ENCODE peak calls at places on chromosomes 16 and 17, in five cellular contexts. One of them, this sample, is unnamed. For H3K9me3, the result is how much of the 10 kb centered on the place peaks cover.

GRCh38 chr16:50991436-50991835 is 159.6 kb downstream of the SALL1 start:
- DNase-seq in neural progenitor cell: no peak
- DNase-seq in tibial nerve: no peak
- DNase-seq in breast epithelium: no peak
- DNase-seq in aorta: no peak
- DNase-seq in this sample: no peak

GRCh38 chr17:81471804-81472456 is 40.7 kb downstream of the ACTG1 start:
- DNase-seq in tibial nerve: peak
- DNase-seq in aorta: peak
- DNase-seq in neural progenitor cell: peak
- DNase-seq in breast epithelium: peak
- DNase-seq in this sample: peak

GRCh38 chr16:81469710-81470481 is 25.3 kb downstream of the CMIP start:
- DNase-seq in breast epithelium: no peak
- DNase-seq in neural progenitor cell: no peak
- DNase-seq in aorta: peak
- DNase-seq in tibial nerve: no peak
- DNase-seq in this sample: no peak

GRCh38 chr17:17959520-17960361 is 12.5 kb downstream of the TOM1L2 start:
- DNase-seq in neural progenitor cell: no peak
- DNase-seq in breast epithelium: no peak
- DNase-seq in aorta: no peak
- DNase-seq in tibial nerve: no peak
- DNase-seq in this sample: no peak

GRCh38 chr17:48374650-48375230 is 55.3 kb downstream of the SKAP1 start:
- DNase-seq in aorta: no peak
- DNase-seq in tibial nerve: no peak
- DNase-seq in neural progenitor cell: peak
- DNase-seq in breast epithelium: no peak
- DNase-seq in this sample: peak

GRCh38 chr17:65137076-65137935 is at the start of gene RGS9:
- DNase-seq in neural progenitor cell: peak
- DNase-seq in tibial nerve: peak
- DNase-seq in aorta: peak
- DNase-seq in breast epithelium: peak
- DNase-seq in this sample: peak

GRCh38 chr16:635573-636205 is 416 bp downstream of the METTL26 start:
- DNase-seq in neural progenitor cell: no peak
- DNase-seq in tibial nerve: no peak
- DNase-seq in breast epithelium: no peak
- DNase-seq in aorta: no peak
- DNase-seq in this sample: no peak

GRCh38 chr17:80878876-80879722 is 112.5 kb upstream of the CHMP6 start:
- DNase-seq in aorta: no peak
- DNase-seq in breast epithelium: peak
- DNase-seq in tibial nerve: no peak
- DNase-seq in neural progenitor cell: no peak
- DNase-seq in this sample: peak

GRCh38 chr16:62543516-62543915 is 507.3 kb upstream of the CDH8 start:
- DNase-seq in neural progenitor cell: no peak
- DNase-seq in tibial nerve: no peak
- DNase-seq in aorta: no peak
- DNase-seq in breast epithelium: no peak
- DNase-seq in this sample: no peak

GRCh38 chr16:19132898-19133297 is 19.1 kb downstream of the ITPRIPL2 start:
- DNase-seq in tibial nerve: no peak
- DNase-seq in neural progenitor cell: no peak
- DNase-seq in aorta: peak
- DNase-seq in breast epithelium: no peak
- DNase-seq in this sample: no peak

DNA sequence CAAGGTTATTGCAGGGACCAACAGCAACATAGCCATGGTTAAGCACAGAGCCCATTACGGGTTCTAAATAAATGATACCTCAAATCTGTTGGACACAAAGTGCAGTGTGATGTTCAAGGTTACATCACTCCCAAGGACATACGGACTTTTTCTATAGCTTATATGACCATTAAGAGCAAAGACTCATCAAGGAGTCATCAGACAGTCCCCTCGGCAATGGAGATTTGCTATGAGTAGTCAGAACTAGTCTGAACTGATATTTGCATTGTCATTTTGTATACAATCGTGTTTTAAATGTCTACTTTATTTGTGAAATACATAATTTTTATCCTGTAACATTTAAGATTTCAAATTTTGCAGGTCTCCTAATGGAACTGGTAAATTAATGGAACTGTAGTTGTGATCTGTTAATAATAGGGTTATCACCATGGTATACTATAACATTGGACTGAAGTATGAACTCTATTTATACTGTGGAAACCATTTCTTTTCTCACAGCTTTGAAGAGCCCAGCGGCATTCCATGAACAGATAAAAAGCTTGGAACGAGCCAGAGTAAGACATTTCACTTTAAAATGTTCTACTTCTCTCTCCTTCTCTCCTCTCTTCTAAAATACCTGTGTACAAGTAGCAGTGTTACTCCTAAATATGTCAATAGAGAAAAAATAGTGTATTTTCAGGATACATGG is 140.9 kb downstream of the MRTFB start:
- DNase-seq in neural progenitor cell: no peak
- DNase-seq in breast epithelium: no peak
- DNase-seq in aorta: no peak
- DNase-seq in tibial nerve: no peak
- DNase-seq in this sample: no peak
- H3K9me3 ChIP-seq in neural progenitor cell: under half
- H3K9me3 ChIP-seq in breast epithelium: under half
- H3K9me3 ChIP-seq in aorta: under half
- H3K9me3 ChIP-seq in tibial nerve: under half
- H3K9me3 ChIP-seq in this sample: under half

DNA sequence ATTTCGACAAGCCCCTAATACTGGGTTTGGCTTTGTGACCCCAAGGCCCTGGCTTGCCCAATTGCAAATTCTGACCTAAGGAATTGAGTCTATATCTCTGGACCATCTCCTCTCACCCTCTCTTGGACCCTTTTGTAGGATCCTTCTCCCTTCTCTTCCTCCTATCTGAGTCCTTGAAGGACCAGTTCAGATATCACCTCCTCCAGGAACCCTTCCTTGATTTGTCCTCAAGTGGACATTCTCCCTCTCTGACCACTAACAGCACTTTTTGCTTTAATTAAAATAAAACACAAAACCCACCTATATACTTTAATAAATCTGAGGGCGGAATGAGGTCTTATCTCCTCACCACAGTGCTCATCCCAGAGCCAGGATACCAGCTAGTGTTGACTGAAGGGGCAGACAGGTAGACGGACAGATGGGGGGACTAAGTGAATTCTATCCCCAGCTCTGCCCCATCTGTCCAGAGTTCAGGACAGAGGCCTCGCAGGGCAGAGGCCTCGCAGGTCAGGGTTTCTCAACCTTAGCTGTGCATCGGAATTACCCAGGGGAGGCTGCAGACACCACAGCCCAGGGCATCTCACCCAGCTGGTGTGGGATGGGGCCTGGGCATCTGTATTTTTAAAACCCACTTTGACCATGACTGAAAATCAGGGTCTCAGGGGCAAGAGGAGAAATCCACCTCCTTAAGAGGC is 9.1 kb downstream of the PLCD3 start:
- DNase-seq in tibial nerve: no peak
- DNase-seq in neural progenitor cell: no peak
- DNase-seq in breast epithelium: no peak
- DNase-seq in aorta: no peak
- DNase-seq in this sample: no peak
- H3K27ac ChIP-seq in tibial nerve: peak
- H3K27ac ChIP-seq in neural progenitor cell: no peak
- H3K27ac ChIP-seq in breast epithelium: peak
- H3K27ac ChIP-seq in aorta: peak
- H3K27ac ChIP-seq in this sample: no peak

GRCh38 chr16:25922438-25922837 is 230.7 kb downstream of the HS3ST4 start:
- DNase-seq in aorta: no peak
- DNase-seq in breast epithelium: no peak
- DNase-seq in neural progenitor cell: no peak
- DNase-seq in tibial nerve: no peak
- DNase-seq in this sample: no peak
- H3K4me3 ChIP-seq in aorta: no peak
- H3K4me3 ChIP-seq in breast epithelium: no peak
- H3K4me3 ChIP-seq in neural progenitor cell: no peak
- H3K4me3 ChIP-seq in tibial nerve: no peak
- H3K4me3 ChIP-seq in this sample: no peak

DNA sequence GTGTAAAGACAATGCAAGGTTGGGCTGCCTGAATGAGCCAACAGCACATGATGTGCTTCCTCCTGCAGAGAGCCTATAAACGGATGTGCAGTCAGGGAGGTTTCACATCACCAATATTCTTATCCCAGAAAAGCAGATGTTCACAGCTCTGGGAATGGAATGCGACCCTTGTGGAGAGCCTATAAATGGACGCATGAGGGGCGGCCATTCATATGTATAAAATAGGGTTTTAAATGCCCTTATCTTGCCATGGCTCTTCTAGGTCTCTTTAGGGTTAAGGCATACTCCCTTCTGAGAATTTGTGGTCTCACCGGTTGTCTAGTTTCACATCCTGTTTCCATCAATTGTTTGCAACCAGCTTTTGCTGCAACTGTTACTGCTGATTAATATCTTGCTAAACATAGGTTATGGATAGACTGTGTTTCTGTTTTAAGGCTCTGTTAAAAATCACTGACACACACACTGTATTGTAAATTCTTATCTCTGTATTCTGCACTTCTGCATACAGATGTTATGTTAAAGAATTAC is 31.9 kb downstream of the SLFN11 start:
- DNase-seq in breast epithelium: no peak
- DNase-seq in tibial nerve: no peak
- DNase-seq in neural progenitor cell: no peak
- DNase-seq in aorta: no peak
- DNase-seq in this sample: no peak
- H3K9me3 ChIP-seq in breast epithelium: under half
- H3K9me3 ChIP-seq in tibial nerve: under half
- H3K9me3 ChIP-seq in neural progenitor cell: under half
- H3K9me3 ChIP-seq in aorta: under half
- H3K9me3 ChIP-seq in this sample: under half

GRCh38 chr16:82878466-82878865 is 251.7 kb downstream of the CDH13 start:
- DNase-seq in breast epithelium: no peak
- DNase-seq in tibial nerve: no peak
- DNase-seq in aorta: no peak
- DNase-seq in neural progenitor cell: no peak
- DNase-seq in this sample: no peak
- H3K27ac ChIP-seq in breast epithelium: no peak
- H3K27ac ChIP-seq in tibial nerve: no peak
- H3K27ac ChIP-seq in aorta: no peak
- H3K27ac ChIP-seq in neural progenitor cell: no peak
- H3K27ac ChIP-seq in this sample: no peak

GRCh38 chr17:66727634-66728570 is 107.0 kb upstream of the CACNG5 start:
- DNase-seq in neural progenitor cell: peak
- DNase-seq in tibial nerve: peak
- DNase-seq in breast epithelium: no peak
- DNase-seq in aorta: peak
- DNase-seq in this sample: peak
- H3K4me3 ChIP-seq in neural progenitor cell: no peak
- H3K4me3 ChIP-seq in tibial nerve: no peak
- H3K4me3 ChIP-seq in breast epithelium: no peak
- H3K4me3 ChIP-seq in aorta: no peak
- H3K4me3 ChIP-seq in this sample: no peak

DNA sequence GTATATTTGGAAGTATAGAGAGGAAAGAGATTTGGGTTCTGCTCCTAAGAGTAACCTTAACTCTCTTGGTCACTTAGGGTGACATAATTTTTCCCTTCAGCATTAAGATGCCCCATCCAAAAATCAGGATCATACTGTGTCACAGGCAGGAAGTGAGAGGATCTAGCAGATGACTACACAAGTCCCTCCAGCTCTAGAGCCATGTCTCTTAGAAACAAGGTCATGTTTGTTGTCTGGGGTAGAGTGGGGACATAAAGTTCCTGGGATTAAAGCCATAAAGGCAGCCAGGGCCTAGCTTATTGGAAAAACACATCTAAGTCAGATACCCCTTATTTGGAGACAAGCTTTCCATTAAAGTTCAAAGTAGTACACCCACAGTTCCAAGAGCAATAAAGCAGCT is 2.7 kb downstream of the CCL8 start:
- DNase-seq in breast epithelium: no peak
- DNase-seq in aorta: no peak
- DNase-seq in neural progenitor cell: no peak
- DNase-seq in tibial nerve: no peak
- DNase-seq in this sample: no peak
- H3K9me3 ChIP-seq in breast epithelium: under half
- H3K9me3 ChIP-seq in aorta: under half
- H3K9me3 ChIP-seq in neural progenitor cell: under half
- H3K9me3 ChIP-seq in tibial nerve: under half
- H3K9me3 ChIP-seq in this sample: under half